ENCODE peak calls at places on chromosomes 2 and 18, in seven cellular contexts. X is right cardiac atrium, J is psoas muscle, W is cardiac muscle cell, F is SJSA1, L is heart left ventricle, U is upper lobe of right lung. I is an unnamed sample.

GRCh38 chr18:45186832-45187231 is 428.4 kb upstream of the SLC14A2 start:
- DNase-seq in X (no peak), J (no peak), W (no peak), F (no peak), L (no peak), U (no peak), I (no peak)

GRCh38 chr18:7641813-7642212 is 74.7 kb downstream of the PTPRM start:
- DNase-seq in X (no peak), J (no peak), W (no peak), F (no peak), L (no peak), U (no peak), I (no peak)

GRCh38 chr2:128549094-128549493 is 230.4 kb upstream of the HS6ST1 start:
- DNase-seq in X (no peak), J (no peak), W (no peak), F (no peak), L (no peak), U (no peak), I (no peak)

GRCh38 chr2:128369126-128369555 is 50.5 kb upstream of the HS6ST1 start:
- DNase-seq in X (no peak), J (no peak), W (no peak), F (peak; percentile 52), L (no peak), U (peak; percentile 61), I (no peak)

GRCh38 chr2:222844323-222844722 is 16.5 kb upstream of the ACSL3 start:
- DNase-seq in X (no peak), J (no peak), W (peak; percentile 84), F (peak; percentile 70), L (no peak), U (no peak), I (no peak)

GRCh38 chr2:12555012-12555645 is 161.6 kb upstream of the TRIB2 start:
- DNase-seq in X (no peak), J (no peak), W (peak; percentile 58), F (peak; percentile 61), L (no peak), U (no peak), I (no peak)

GRCh38 chr2:70703900-70704549 is 64.0 kb downstream of the ADD2 start:
- DNase-seq in X (no peak), J (no peak), W (peak; percentile 87), F (no peak), L (peak; percentile 15), U (no peak), I (no peak)

GRCh38 chr2:96135621-96136020 is 2.7 kb downstream of the ASTL start:
- DNase-seq in X (peak; percentile 23), J (no peak), W (no peak), F (no peak), L (no peak), U (no peak), I (no peak)

GRCh38 chr2:127660291-127660578 is 14.3 kb downstream of the GPR17 start:
- DNase-seq in X (no peak), J (peak; percentile 6), W (no peak), F (no peak), L (no peak), U (peak; percentile 22), I (no peak)

GRCh38 chr2:96856776-96857673 is 791 bp downstream of the ANKRD39 start:
- DNase-seq in X (no peak), J (no peak), W (no peak), F (peak; percentile 32), L (peak; percentile 23), U (no peak), I (no peak)

GRCh38 chr18:75304678-75305557 is 94.3 kb downstream of the TSHZ1 start:
- DNase-seq in X (no peak), J (no peak), W (no peak), F (no peak), L (no peak), U (no peak), I (no peak)

GRCh38 chr18:65287642-65288041 is 463.2 kb upstream of the CDH7 start:
- DNase-seq in X (no peak), J (no peak), W (no peak), F (no peak), L (no peak), U (no peak), I (no peak)

GRCh38 chr2:101815739-101816391 is 118.4 kb downstream of the MAP4K4 start:
- DNase-seq in X (no peak), J (no peak), W (peak; percentile 32), F (no peak), L (peak; percentile 24), U (no peak), I (no peak)

GRCh38 chr18:12408247-12408869 is 629 bp downstream of the PRELID3A start:
- DNase-seq in X (no peak), J (no peak), W (peak; percentile 46), F (peak; percentile 44), L (no peak), U (peak; percentile 75), I (no peak)

GRCh38 chr2:128458438-128458837 is 139.8 kb upstream of the HS6ST1 start:
- DNase-seq in X (no peak), J (no peak), W (no peak), F (peak; percentile 49), L (no peak), U (no peak), I (no peak)

GRCh38 chr2:99442837-99443236 is 47.0 kb downstream of the REV1 start:
- DNase-seq in X (no peak), J (no peak), W (peak; percentile 19), F (no peak), L (no peak), U (no peak), I (no peak)

GRCh38 chr2:57491213-57491612 is 555.4 kb upstream of the VRK2 start:
- DNase-seq in X (no peak), J (no peak), W (no peak), F (no peak), L (no peak), U (no peak), I (no peak)

GRCh38 chr2:165627463-165627862 is 158.0 kb downstream of the CSRNP3 start:
- DNase-seq in X (no peak), J (no peak), W (peak; percentile 27), F (peak; percentile 9), L (no peak), U (no peak), I (no peak)

GRCh38 chr2:47403829-47404228 is 873 bp downstream of the MSH2 start:
- DNase-seq in X (no peak), J (no peak), W (no peak), F (no peak), L (no peak), U (no peak), I (no peak)

DNA sequence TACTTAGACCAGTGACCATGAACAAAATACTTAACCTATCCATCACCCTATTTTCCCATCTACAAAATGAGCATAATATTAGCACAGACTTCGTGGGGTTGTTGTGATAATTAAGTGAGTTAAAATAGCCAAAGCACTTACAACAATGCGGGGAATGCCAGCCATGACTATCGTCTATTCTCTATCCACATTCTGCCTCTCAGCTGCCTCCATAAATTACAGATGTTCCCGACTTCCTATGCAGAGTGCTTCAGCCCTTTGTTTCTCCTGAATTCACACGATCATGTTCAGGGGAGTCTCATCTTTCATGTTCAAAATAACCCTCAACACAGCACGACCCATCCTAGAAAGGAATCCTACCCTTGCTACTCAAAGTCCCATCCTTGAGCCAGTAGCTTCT is 211.6 kb downstream of the EN1 start:
- DNase-seq in X (no peak), J (no peak), W (no peak), F (no peak), L (no peak), U (no peak), I (no peak)
- H3K27ac ChIP-seq in X (no peak overlapping the region), J (no peak overlapping the region), W (no peak overlapping the region), F (no peak overlapping the region), L (no peak overlapping the region), U (no peak overlapping the region), I (no peak overlapping the region)

GRCh38 chr18:48709371-48709770 is 170.5 kb downstream of the CTIF start:
- DNase-seq in X (peak; percentile 71), J (no peak), W (no peak), F (peak; percentile 32), L (peak; percentile 70), U (no peak), I (no peak)
- H3K27ac ChIP-seq in X (peak overlapping the region; percentile 43), J (peak overlapping the region; percentile 59), W (no peak overlapping the region), F (peak overlapping the region; percentile 7), L (peak overlapping the region; percentile 93), U (no peak overlapping the region), I (no peak overlapping the region)

GRCh38 chr2:238338710-238339394 is 18.5 kb downstream of the TRAF3IP1 start:
- DNase-seq in X (no peak), J (no peak), W (no peak), F (no peak), L (no peak), U (no peak), I (no peak)

GRCh38 chr2:238336151-238336550 is 15.8 kb downstream of the TRAF3IP1 start:
- DNase-seq in X (peak; percentile 70), J (no peak), W (no peak), F (no peak), L (peak; percentile 61), U (no peak), I (no peak)

GRCh38 chr2:238331916-238332315 is 11.6 kb downstream of the TRAF3IP1 start:
- DNase-seq in X (no peak), J (no peak), W (no peak), F (no peak), L (no peak), U (no peak), I (no peak)

GRCh38 chr2:238337846-238338245 is 17.5 kb downstream of the TRAF3IP1 start:
- DNase-seq in X (no peak), J (no peak), W (no peak), F (no peak), L (no peak), U (no peak), I (no peak)

DNA sequence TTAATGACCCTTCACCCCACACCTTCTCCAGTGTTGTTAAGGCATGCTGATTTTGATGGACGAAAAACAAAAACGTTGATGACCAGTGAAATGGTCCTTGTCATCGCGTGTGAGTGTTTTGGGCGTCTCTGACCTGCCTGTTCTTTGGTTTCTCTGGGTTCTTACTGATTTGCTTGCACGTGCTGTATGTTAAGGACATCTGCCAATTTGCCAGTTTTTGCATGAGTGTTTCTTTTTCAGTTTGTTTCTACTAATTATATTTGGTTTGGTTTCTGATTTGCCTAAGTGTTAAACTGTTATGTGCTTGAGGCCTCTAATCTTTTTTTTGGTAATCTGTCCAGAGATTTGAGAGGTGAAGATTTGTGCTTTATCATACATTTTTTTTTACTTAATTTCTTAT is 14.6 kb downstream of the TRAF3IP1 start:
- DNase-seq in X (no peak), J (no peak), W (no peak), F (no peak), L (no peak), U (no peak), I (no peak)
- H3K27ac ChIP-seq in X (no peak overlapping the region), J (no peak overlapping the region), W (no peak overlapping the region), F (no peak overlapping the region), L (no peak overlapping the region), U (no peak overlapping the region), I (no peak overlapping the region)

DNA sequence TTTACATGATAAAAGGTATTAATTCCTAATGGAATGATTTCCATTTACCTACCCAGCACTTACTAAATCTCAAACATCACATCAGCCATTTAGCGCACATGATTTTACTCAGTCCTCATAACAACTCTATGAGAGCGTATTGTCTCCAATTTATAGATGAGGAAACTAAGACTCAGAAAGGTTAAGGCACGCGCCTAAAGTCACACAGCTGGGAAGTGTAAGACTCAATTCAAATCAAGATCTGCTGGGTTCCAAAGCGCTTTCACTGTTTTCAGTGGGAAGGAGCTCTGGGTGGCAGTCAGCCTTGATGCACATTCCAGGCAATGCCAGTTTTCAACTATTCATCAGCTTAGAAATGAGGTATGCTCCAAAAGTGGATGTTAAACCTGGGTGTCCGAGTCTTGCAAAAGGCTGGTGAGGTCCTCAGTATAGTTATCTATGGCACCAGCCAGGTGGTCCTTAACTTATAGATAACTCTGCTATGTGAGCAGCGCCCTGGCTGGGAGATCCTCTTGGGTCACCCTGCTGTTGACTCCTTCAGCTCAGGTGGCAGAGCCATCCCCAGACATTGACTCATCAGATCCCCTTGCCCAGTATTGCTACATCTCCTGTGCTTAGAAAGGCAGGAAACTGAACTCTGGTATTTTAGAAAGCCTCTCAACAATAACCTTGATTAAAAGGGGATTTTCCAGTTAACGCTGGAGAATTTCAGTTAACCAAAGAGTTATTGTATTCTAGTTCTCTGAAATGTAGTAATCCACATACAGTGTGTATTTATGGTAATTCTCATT is 47.1 kb downstream of the SLC4A1AP start:
- DNase-seq in X (no peak), J (no peak), W (peak; percentile 32), F (no peak), L (no peak), U (no peak), I (no peak)
- H3K27ac ChIP-seq in X (no peak overlapping the region), J (no peak overlapping the region), W (no peak overlapping the region), F (no peak overlapping the region), L (no peak overlapping the region), U (no peak overlapping the region), I (no peak overlapping the region)

I was measured in iPS DF 6.9.